ENCODE peak calls at places on chromosomes 13 and 19, in nine cellular contexts. Y, F, H, Z, E, V, P, A and T are unnamed samples.

GRCh38 chr19:6532244-6532999 is 1.6 kb downstream of the TNFSF9 start:
- DNase-seq in Y (no peak), F (no peak), H (no peak), Z (no peak), E (no peak), V (no peak), P (no peak), A (no peak), T (no peak)

GRCh38 chr13:100197116-100197515 is 108.2 kb downstream of the PCCA start:
- DNase-seq in Y (no peak), F (no peak), H (no peak), Z (no peak), E (no peak), V (no peak), P (no peak), A (no peak), T (no peak)

GRCh38 chr13:59452189-59452588 is 711.5 kb downstream of the DIAPH3 start:
- DNase-seq in Y (peak), F (no peak), H (no peak), Z (peak), E (no peak), V (no peak), P (no peak), A (no peak), T (no peak)

GRCh38 chr19:55699221-55699620 is 24.2 kb downstream of the EPN1 start:
- DNase-seq in Y (no peak), F (no peak), H (no peak), Z (no peak), E (no peak), V (no peak), P (no peak), A (no peak), T (no peak)

GRCh38 chr19:23991170-23991569 is 76.5 kb downstream of the ZNF726 start:
- DNase-seq in Y (peak), F (peak), H (no peak), Z (no peak), E (no peak), V (no peak), P (no peak), A (no peak), T (no peak)

GRCh38 chr19:40771101-40771539 is 4.2 kb upstream of the MIA start:
- DNase-seq in Y (peak), F (no peak), H (no peak), Z (no peak), E (no peak), V (no peak), P (no peak), A (no peak), T (no peak)

GRCh38 chr13:98997738-98998641 is 20.1 kb upstream of the DOCK9 start:
- DNase-seq in Y (peak), F (no peak), H (no peak), Z (no peak), E (no peak), V (no peak), P (no peak), A (peak), T (no peak)

GRCh38 chr19:31349160-31349881 is at the start of gene TSHZ3:
- DNase-seq in Y (no peak), F (peak), H (no peak), Z (no peak), E (peak), V (no peak), P (no peak), A (peak), T (peak)

GRCh38 chr13:109789262-109789661 is 2.9 kb upstream of the IRS2 start:
- DNase-seq in Y (peak), F (no peak), H (no peak), Z (no peak), E (no peak), V (no peak), P (no peak), A (no peak), T (no peak)

GRCh38 chr19:54147676-54148075 is 10.1 kb downstream of the CNOT3 start:
- DNase-seq in Y (no peak), F (no peak), H (no peak), Z (no peak), E (no peak), V (no peak), P (no peak), A (no peak), T (peak)

GRCh38 chr13:104098421-104098820 is 1032.2 kb upstream of the SLC10A2 start:
- DNase-seq in Y (no peak), F (no peak), H (no peak), Z (no peak), E (no peak), V (no peak), P (no peak), A (no peak), T (no peak)

GRCh38 chr13:23751195-23751594 is 138.0 kb downstream of the MIPEP start:
- DNase-seq in Y (no peak), F (no peak), H (no peak), Z (no peak), E (no peak), V (no peak), P (no peak), A (peak), T (no peak)

GRCh38 chr19:1828279-1829238 is 16.5 kb upstream of the ATP8B3 start:
- DNase-seq in Y (no peak), F (no peak), H (no peak), Z (no peak), E (no peak), V (no peak), P (no peak), A (no peak), T (peak)

GRCh38 chr13:20492641-20493040 is 33.0 kb downstream of the CRYL1 start:
- DNase-seq in Y (peak), F (peak), H (no peak), Z (no peak), E (peak), V (no peak), P (no peak), A (peak), T (no peak)

GRCh38 chr19:4976412-4977298 is 7.7 kb downstream of the KDM4B start:
- DNase-seq in Y (no peak), F (peak), H (no peak), Z (no peak), E (no peak), V (no peak), P (no peak), A (peak), T (peak)

GRCh38 chr13:18952225-18953016 is 229.2 kb downstream of the TUBA3C start:
- DNase-seq in Y (no peak), F (no peak), H (no peak), Z (no peak), E (no peak), V (no peak), P (no peak), A (no peak), T (peak)

GRCh38 chr13:36965767-36966166 is 33.4 kb downstream of the ALG5 start:
- DNase-seq in Y (no peak), F (no peak), H (no peak), Z (no peak), E (peak), V (no peak), P (no peak), A (peak), T (no peak)

GRCh38 chr19:3690551-3691371 is 9.5 kb downstream of the PIP5K1C start:
- DNase-seq in Y (no peak), F (no peak), H (no peak), Z (no peak), E (no peak), V (no peak), P (no peak), A (no peak), T (no peak)

GRCh38 chr19:23075031-23075733 is 41.6 kb upstream of the ZNF730 start:
- DNase-seq in Y (peak), F (peak), H (no peak), Z (peak), E (no peak), V (no peak), P (no peak), A (peak), T (peak)

GRCh38 chr13:99182439-99182838 is 18.2 kb upstream of the UBAC2 start:
- DNase-seq in Y (no peak), F (no peak), H (no peak), Z (no peak), E (no peak), V (no peak), P (no peak), A (no peak), T (no peak)